ENCODE peak calls at places on chromosome 20, in nine cellular contexts. E is stomach, Q is transverse colon, C is HCT116, L is H1, M is esophagus muscularis mucosa, F is sigmoid colon, A is prostate gland, K is K562. X is an unnamed sample. For H3K4me1, the result is how much of the 10 kb centered on the place peaks cover.

GRCh38 chr20:61683721-61684120 is 382.0 kb downstream of the TAF4 start:
- DNase-seq in E (no peak), Q (no peak), C (no peak), L (no peak), M (no peak), F (no peak), A (peak), K (no peak), X (peak)

GRCh38 chr20:37955511-37955910 is 52.6 kb downstream of the VSTM2L start:
- DNase-seq in E (no peak), Q (no peak), C (no peak), L (no peak), M (no peak), F (no peak), A (no peak), K (no peak), X (no peak)

GRCh38 chr20:62832212-62832922 is 15.5 kb downstream of the COL9A3 start:
- DNase-seq in E (peak), Q (peak), C (peak), L (no peak), M (no peak), F (peak), A (no peak), K (peak), X (peak)

GRCh38 chr20:63700199-63701050 is 4.0 kb downstream of the TNFRSF6B start:
- DNase-seq in E (no peak), Q (no peak), C (no peak), L (no peak), M (no peak), F (peak), A (no peak), K (peak), X (no peak)

GRCh38 chr20:17955302-17955701 is 13.3 kb downstream of the SNX5 start:
- DNase-seq in E (no peak), Q (no peak), C (no peak), L (no peak), M (no peak), F (no peak), A (no peak), K (no peak), X (no peak)

GRCh38 chr20:35007891-35008290 is 52.2 kb downstream of the MYH7B start:
- DNase-seq in E (no peak), Q (peak), C (no peak), L (no peak), M (no peak), F (peak), A (no peak), K (no peak), X (no peak)

GRCh38 chr20:37711987-37712961 is 18.4 kb downstream of the CTNNBL1 start:
- DNase-seq in E (peak), Q (no peak), C (no peak), L (no peak), M (no peak), F (no peak), A (peak), K (no peak), X (no peak)

GRCh38 chr20:4820833-4821518 is 99.3 kb downstream of the PRND start:
- DNase-seq in E (no peak), Q (no peak), C (no peak), L (no peak), M (no peak), F (peak), A (no peak), K (no peak), X (no peak)

GRCh38 chr20:42958367-42959112 is 231.2 kb downstream of the PTPRT start:
- DNase-seq in E (no peak), Q (no peak), C (no peak), L (no peak), M (no peak), F (no peak), A (no peak), K (no peak), X (no peak)

GRCh38 chr20:61437280-61438206 is 185.5 kb downstream of the CDH4 start:
- DNase-seq in E (no peak), Q (no peak), C (no peak), L (no peak), M (no peak), F (no peak), A (peak), K (no peak), X (no peak)

GRCh38 chr20:24359306-24359705 is 110.1 kb upstream of the SYNDIG1 start:
- DNase-seq in E (no peak), Q (no peak), C (no peak), L (no peak), M (no peak), F (no peak), A (no peak), K (no peak), X (no peak)

GRCh38 chr20:43691928-43692524 is 25.1 kb downstream of the MYBL2 start:
- DNase-seq in E (peak), Q (peak), C (peak), L (peak), M (no peak), F (no peak), A (no peak), K (peak), X (no peak)

GRCh38 chr20:45383131-45383530 is 5.0 kb upstream of the TP53TG5 start:
- DNase-seq in E (no peak), Q (no peak), C (no peak), L (no peak), M (no peak), F (no peak), A (no peak), K (no peak), X (no peak)

GRCh38 chr20:43799150-43799711 is 72.4 kb upstream of the GTSF1L start:
- DNase-seq in E (no peak), Q (no peak), C (no peak), L (no peak), M (no peak), F (no peak), A (no peak), K (no peak), X (no peak)

GRCh38 chr20:63060057-63060991 is 53.6 kb upstream of the BHLHE23 start:
- DNase-seq in E (no peak), Q (no peak), C (no peak), L (no peak), M (no peak), F (peak), A (no peak), K (no peak), X (no peak)

GRCh38 chr20:571754-572331 is 28.3 kb upstream of the CSNK2A1 start:
- DNase-seq in E (peak), Q (peak), C (no peak), L (no peak), M (no peak), F (peak), A (peak), K (peak), X (peak)

GRCh38 chr20:9918360-9918759 is 79.5 kb upstream of the PAK5 start:
- DNase-seq in E (no peak), Q (no peak), C (no peak), L (no peak), M (no peak), F (no peak), A (no peak), K (no peak), X (no peak)

GRCh38 chr20:41887500-41887899 is 269.3 kb upstream of the CHD6 start:
- DNase-seq in E (no peak), Q (no peak), C (no peak), L (no peak), M (peak), F (no peak), A (no peak), K (no peak), X (no peak)

GRCh38 chr20:62454936-62455673 is 20.7 kb downstream of the GATA5 start:
- DNase-seq in E (no peak), Q (no peak), C (no peak), L (no peak), M (no peak), F (no peak), A (no peak), K (no peak), X (no peak)

GRCh38 chr20:1173698-1174097 is 11.1 kb downstream of the TMEM74B start:
- DNase-seq in E (no peak), Q (no peak), C (no peak), L (no peak), M (no peak), F (no peak), A (no peak), K (no peak), X (no peak)

GRCh38 chr20:3818155-3819151 is 1.9 kb upstream of the AP5S1 start:
- DNase-seq in E (peak), Q (peak), C (peak), L (no peak), M (no peak), F (peak), A (peak), K (peak), X (peak)

GRCh38 chr20:45407783-45408645 is at the start of gene DBNDD2:
- DNase-seq in E (no peak), Q (no peak), C (no peak), L (no peak), M (no peak), F (no peak), A (no peak), K (no peak), X (no peak)

GRCh38 chr20:53594068-53595017 is 704 bp upstream of the ZNF217 start:
- DNase-seq in E (peak), Q (peak), C (peak), L (peak), M (peak), F (peak), A (peak), K (peak), X (peak)

GRCh38 chr20:21096321-21097043 is 9.7 kb downstream of the LINC00237 start:
- DNase-seq in E (no peak), Q (no peak), C (peak), L (no peak), M (peak), F (no peak), A (no peak), K (peak), X (no peak)

GRCh38 chr20:21125072-21125848 is 622 bp upstream of the KIZ start:
- DNase-seq in E (peak), Q (peak), C (peak), L (no peak), M (no peak), F (peak), A (peak), K (no peak), X (no peak)

GRCh38 chr20:21048841-21049273 is 57.3 kb downstream of the LINC00237 start:
- DNase-seq in E (peak), Q (peak), C (peak), L (no peak), M (peak), F (no peak), A (no peak), K (peak), X (no peak)

GRCh38 chr20:36474563-36474962 is 66.8 kb upstream of the MYL9 start:
- DNase-seq in E (no peak), Q (no peak), C (no peak), L (no peak), M (no peak), F (no peak), A (no peak), K (no peak), X (no peak)
- H3K4me1 ChIP-seq in E (half or more), Q (half or more), C (under half), L (under half), M (half or more), F (under half), A (under half), K (under half), X (under half)

GRCh38 chr20:13183005-13183404 is 38.1 kb upstream of the ISM1 start:
- DNase-seq in E (no peak), Q (no peak), C (no peak), L (no peak), M (no peak), F (no peak), A (no peak), K (no peak), X (no peak)

GRCh38 chr20:13186043-13186774 is 34.9 kb upstream of the ISM1 start:
- DNase-seq in E (no peak), Q (no peak), C (no peak), L (no peak), M (no peak), F (no peak), A (no peak), K (no peak), X (no peak)

DNA sequence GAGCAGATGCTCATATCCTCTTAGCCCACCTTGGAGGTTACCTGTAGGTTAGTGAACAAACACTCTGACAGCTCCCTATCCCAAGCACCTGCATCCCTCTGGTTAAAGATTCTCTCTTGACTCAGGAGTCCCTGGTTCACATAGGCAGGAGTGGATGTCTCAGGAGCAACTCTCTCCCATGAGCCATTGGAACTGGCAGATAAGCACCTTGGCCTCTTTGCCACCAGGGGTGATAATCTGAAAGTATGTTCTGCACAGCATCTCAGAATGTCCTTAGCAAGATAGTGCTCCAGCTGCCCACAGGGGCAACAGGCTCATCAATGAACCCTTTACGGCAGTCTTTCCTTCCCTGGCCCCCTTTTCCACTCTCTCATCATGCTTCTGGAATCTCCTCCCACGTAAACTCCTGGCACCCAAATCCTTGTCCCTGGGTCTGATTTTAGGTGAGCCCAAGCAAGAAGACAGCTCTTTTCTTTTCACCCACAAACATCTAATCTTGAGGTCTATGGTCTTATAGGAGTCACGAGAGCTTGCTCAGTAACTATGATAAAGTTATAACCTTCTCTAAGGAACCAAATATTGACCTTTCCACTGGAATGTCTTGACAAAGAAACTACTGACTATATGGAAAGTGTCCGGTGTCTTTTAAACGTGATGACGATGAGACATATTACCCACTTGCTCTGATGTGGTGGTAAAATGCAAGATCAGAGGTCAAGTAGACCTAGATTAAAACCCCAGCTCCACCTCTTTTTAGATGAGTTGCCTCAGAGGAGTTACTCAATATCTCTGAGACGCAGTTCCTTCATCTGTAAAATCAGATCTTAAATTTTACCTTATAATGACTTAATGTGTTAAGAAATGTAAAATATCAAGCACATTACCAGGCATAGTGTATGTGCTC is 39.8 kb upstream of the ISM1 start:
- DNase-seq in E (no peak), Q (no peak), C (no peak), L (no peak), M (no peak), F (no peak), A (no peak), K (no peak), X (no peak)
- TF ChIP-seq POLR2A in E (no peak), Q (no peak), C (no peak), L (no peak), M (no peak), F (no peak), A (no peak), K (no peak), X (no peak)

GRCh38 chr20:50274570-50275430 is 84.2 kb downstream of the CEBPB start:
- DNase-seq in E (peak), Q (peak), C (no peak), L (no peak), M (peak), F (peak), A (no peak), K (no peak), X (no peak)
- TF ChIP-seq POLR2AphosphoS5 in E (no peak), Q (no peak), C (no peak), L (no peak), M (peak), F (no peak), A (no peak), K (no peak), X (peak)

DNA sequence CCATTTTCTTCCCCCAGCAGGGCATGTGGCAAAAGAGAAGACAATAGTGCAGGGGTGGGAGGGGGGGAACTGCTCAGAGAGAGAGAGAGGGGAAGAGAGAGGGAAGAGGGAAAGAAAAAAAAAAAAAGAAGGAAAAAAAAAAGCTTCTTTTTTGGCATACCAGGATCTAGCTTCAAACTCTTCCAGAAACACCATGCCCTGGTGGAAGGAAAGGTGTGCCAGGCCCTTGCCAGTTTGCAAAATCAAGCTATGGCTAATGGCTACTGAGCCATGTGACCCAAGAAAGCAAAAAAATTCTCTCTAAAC is 326 bp downstream of the ZMYND8 start:
- DNase-seq in E (no peak), Q (no peak), C (no peak), L (no peak), M (no peak), F (no peak), A (no peak), K (no peak), X (no peak)
- H3K4me1 ChIP-seq in E (half or more), Q (half or more), C (half or more), L (half or more), M (half or more), F (under half), A (half or more), K (under half), X (half or more)